ENCODE peak calls at places on chromosomes 6 and 20, in seven cellular contexts. G is psoas muscle; V is heart right ventricle; T is lower leg skin; D is Calu3; B is neural crest cell; N is activated CD8-positive, alpha-beta T cell treated with anti-CD3 and anti-CD28 coated beads for 36 hours. R is an unnamed sample.

GRCh38 chr6:105902401-105903031 is 183.6 kb upstream of the PRDM1 start:
- DNase-seq in B (no peak), N (no peak), G (no peak), T (no peak), D (no peak), V (no peak), R (no peak)

GRCh38 chr20:51700809-51701285 is 67.3 kb downstream of the ATP9A start:
- DNase-seq in N (peak), D (peak), V (no peak), B (peak), T (no peak), G (no peak), R (peak)

GRCh38 chr6:105646391-105646867 is 243.5 kb upstream of the PREP start:
- DNase-seq in N (peak), D (no peak), G (no peak), T (no peak), V (no peak), B (no peak), R (no peak)

GRCh38 chr6:112622036-112622435 is 274.9 kb downstream of the RFPL4B start:
- DNase-seq in T (no peak), V (no peak), N (no peak), D (no peak), G (no peak), B (no peak), R (no peak)

GRCh38 chr6:150527100-150527499 is 72.6 kb upstream of the PLEKHG1 start:
- DNase-seq in G (no peak), T (no peak), N (no peak), B (no peak), V (no peak), D (no peak), R (no peak)

GRCh38 chr20:1330075-1330830 is 1.3 kb upstream of the SDCBP2 start:
- DNase-seq in G (peak), V (peak), T (peak), B (no peak), D (peak), N (peak), R (no peak)

GRCh38 chr20:46122516-46123481 is 4.7 kb downstream of the CD40 start:
- DNase-seq in D (no peak), G (no peak), N (no peak), V (no peak), T (peak), B (no peak), R (no peak)

GRCh38 chr6:13715444-13715883 is 3.8 kb upstream of the RANBP9 start:
- DNase-seq in N (peak), V (no peak), G (no peak), D (no peak), T (no peak), B (no peak), R (no peak)

GRCh38 chr6:39884696-39885095 is 49.6 kb downstream of the MOCS1 start:
- DNase-seq in G (no peak), D (no peak), T (no peak), N (no peak), V (no peak), B (no peak), R (no peak)

DNA sequence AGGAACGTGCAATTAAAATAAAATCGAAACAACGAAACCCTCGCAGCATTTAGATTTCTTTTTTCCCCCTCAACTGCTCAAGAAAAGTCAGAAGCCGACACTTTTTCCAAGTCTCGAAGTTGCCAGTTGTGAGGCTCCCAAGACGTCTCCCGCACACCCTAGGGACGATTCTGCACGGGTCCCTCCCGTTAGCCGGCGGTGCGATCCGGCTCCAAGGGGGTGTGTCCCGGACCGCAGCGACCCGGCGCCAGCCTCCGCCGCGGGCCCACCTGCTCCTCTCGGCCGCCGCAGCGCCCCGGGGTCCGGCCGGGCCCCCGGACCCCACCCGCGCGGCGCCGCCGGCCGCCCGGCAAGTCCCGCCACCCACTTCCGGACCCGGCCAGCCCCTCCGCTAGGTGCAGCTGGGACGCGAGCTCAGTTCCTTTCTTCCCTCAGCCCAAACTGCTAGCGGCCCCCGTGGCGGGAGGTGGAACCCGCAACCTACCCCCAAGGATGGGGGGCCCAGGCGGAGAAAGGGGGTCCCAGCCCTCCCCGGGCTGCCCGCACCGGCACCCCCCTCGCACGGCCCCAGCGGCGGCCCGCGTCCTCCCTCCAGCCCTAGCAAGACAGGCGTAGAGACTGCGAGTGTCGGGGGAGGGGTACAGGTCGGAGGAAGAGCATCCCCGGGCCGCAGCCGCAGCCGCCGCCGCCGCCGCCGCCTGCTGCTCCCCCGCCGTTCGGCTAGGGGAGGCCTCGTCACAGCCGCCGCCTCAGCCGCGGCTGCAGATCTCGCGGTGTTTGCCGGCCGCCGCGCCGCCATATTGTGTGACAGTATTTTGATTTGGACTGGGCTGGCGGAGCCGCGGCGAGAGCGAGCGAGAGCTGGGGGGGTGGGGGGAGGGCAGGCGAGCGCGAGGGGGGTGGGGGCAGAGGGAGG is 514 bp upstream of the TAB2 start:
- DNase-seq in N (peak), D (peak), T (peak), V (peak), G (peak), B (peak), R (peak)
- TF ChIP-seq CTCF in N (no peak), D (no peak), T (peak), V (no peak), G (peak), B (peak), R (no peak)

GRCh38 chr6:3607171-3607570 is 144.3 kb downstream of the PXDC1 start:
- DNase-seq in T (no peak), N (no peak), V (no peak), B (no peak), G (no peak), D (no peak), R (no peak)

GRCh38 chr6:3601570-3601969 is 144.7 kb upstream of the SLC22A23 start:
- DNase-seq in D (no peak), B (no peak), G (no peak), V (no peak), N (no peak), T (no peak), R (no peak)

GRCh38 chr6:3607599-3607998 is 143.9 kb downstream of the PXDC1 start:
- DNase-seq in B (no peak), T (no peak), D (no peak), N (no peak), G (no peak), V (no peak), R (no peak)

GRCh38 chr6:3608159-3608558 is 143.4 kb downstream of the PXDC1 start:
- DNase-seq in B (no peak), T (no peak), D (no peak), V (no peak), G (no peak), N (no peak), R (no peak)

GRCh38 chr6:3603443-3604130 is 146.7 kb upstream of the SLC22A23 start:
- DNase-seq in V (no peak), T (no peak), B (no peak), D (no peak), G (no peak), N (peak), R (no peak)
- TF ChIP-seq CTCF in V (no peak), T (no peak), B (no peak), D (no peak), G (no peak), N (no peak), R (no peak)

GRCh38 chr6:25670793-25671513 is 18.9 kb downstream of the SCGN start:
- DNase-seq in N (no peak), T (no peak), B (no peak), D (no peak), G (no peak), V (no peak), R (no peak)
- TF ChIP-seq CTCF in N (no peak), T (no peak), B (no peak), D (no peak), G (no peak), V (no peak), R (no peak)

GRCh38 chr6:110646951-110647910 is 168.0 kb downstream of the CDK19 start:
- DNase-seq in N (no peak), V (no peak), G (no peak), B (no peak), T (no peak), D (no peak), R (no peak)
- TF ChIP-seq CTCF in N (peak), V (peak), G (no peak), B (peak), T (no peak), D (peak), R (peak)

GRCh38 chr6:152356659-152357058 is 280.5 kb downstream of the SYNE1 start:
- DNase-seq in G (no peak), N (peak), V (no peak), D (no peak), T (no peak), B (no peak), R (peak)
- TF ChIP-seq CTCF in G (peak), N (peak), V (peak), D (no peak), T (no peak), B (peak), R (no peak)